ENCODE peak calls at places on chromosomes 13 and 19, in six cellular contexts. G is foreskin keratinocyte; S is activated CD4-positive, alpha-beta T cell treated with anti-CD3 and anti-CD28 coated beads, Interleukin-2, amount 50 U/mL, for 48 hours; L is amniotic stem cell; V is A673; I is Kasumi-1. N is an unnamed sample.

GRCh38 chr13:97435794-97436193 is 1.8 kb downstream of the RAP2A start:
- DNase-seq in G (no peak), S (no peak), L (no peak), V (no peak), I (no peak), N (no peak)

GRCh38 chr19:16118489-16119033 is 6.9 kb downstream of the RAB8A start:
- DNase-seq in G (no peak), S (peak), L (no peak), V (no peak), I (peak), N (no peak)

GRCh38 chr19:30448386-30449130 is 76.4 kb downstream of the ZNF536 start:
- DNase-seq in G (no peak), S (no peak), L (no peak), V (no peak), I (no peak), N (no peak)

GRCh38 chr19:10044390-10044789 is 31.1 kb downstream of the RDH8 start:
- DNase-seq in G (no peak), S (no peak), L (no peak), V (peak), I (peak), N (no peak)

GRCh38 chr13:40351537-40352384 is 314.7 kb downstream of the FOXO1 start:
- DNase-seq in G (no peak), S (no peak), L (no peak), V (no peak), I (no peak), N (no peak)

GRCh38 chr13:113355621-113356020 is 8.3 kb downstream of the GRTP1 start:
- DNase-seq in G (no peak), S (no peak), L (no peak), V (no peak), I (no peak), N (no peak)

GRCh38 chr19:16051254-16052025 is 24.9 kb upstream of the TPM4 start:
- DNase-seq in G (no peak), S (peak), L (no peak), V (peak), I (peak), N (no peak)

GRCh38 chr19:4594199-4594598 is 34.7 kb upstream of the SEMA6B start:
- DNase-seq in G (no peak), S (no peak), L (no peak), V (no peak), I (no peak), N (no peak)

GRCh38 chr13:22498006-22498405 is 682.8 kb upstream of the SGCG start:
- DNase-seq in G (no peak), S (no peak), L (no peak), V (no peak), I (no peak), N (no peak)

GRCh38 chr19:290539-291521 is at the start of gene PLPP2:
- DNase-seq in G (no peak), S (peak), L (no peak), V (no peak), I (no peak), N (no peak)

GRCh38 chr13:87680298-87680697 is 9.1 kb downstream of the SLITRK5 start:
- DNase-seq in G (peak), S (no peak), L (no peak), V (peak), I (peak), N (no peak)

GRCh38 chr19:6238643-6239281 is 41.0 kb downstream of the MLLT1 start:
- DNase-seq in G (no peak), S (no peak), L (no peak), V (no peak), I (no peak), N (peak)

GRCh38 chr19:16384688-16385087 is 60.1 kb downstream of the KLF2 start:
- DNase-seq in G (no peak), S (no peak), L (no peak), V (no peak), I (no peak), N (no peak)

GRCh38 chr19:10419646-10420443 is 493 bp upstream of the PDE4A start:
- DNase-seq in G (no peak), S (peak), L (no peak), V (peak), I (peak), N (no peak)

GRCh38 chr13:41621716-41622508 is 164.6 kb downstream of the RGCC start:
- DNase-seq in G (no peak), S (no peak), L (no peak), V (no peak), I (no peak), N (no peak)

GRCh38 chr13:102911336-102911735 is 65.5 kb downstream of the ERCC5 start:
- DNase-seq in G (peak), S (no peak), L (no peak), V (no peak), I (no peak), N (no peak)

GRCh38 chr13:45521292-45521691 is 56.6 kb downstream of the COG3 start:
- DNase-seq in G (no peak), S (no peak), L (peak), V (no peak), I (peak), N (no peak)

GRCh38 chr13:110216403-110217041 is 90.4 kb downstream of the COL4A1 start:
- DNase-seq in G (no peak), S (no peak), L (no peak), V (no peak), I (no peak), N (no peak)

GRCh38 chr13:39417131-39417530 is 185.9 kb downstream of the LHFPL6 start:
- DNase-seq in G (no peak), S (no peak), L (no peak), V (peak), I (no peak), N (no peak)

GRCh38 chr19:49427339-49427738 is 2.2 kb downstream of the GFY start:
- DNase-seq in G (no peak), S (no peak), L (no peak), V (no peak), I (no peak), N (no peak)

GRCh38 chr19:48806818-48807589 is 3.8 kb downstream of the BCAT2 start:
- DNase-seq in G (no peak), S (no peak), L (no peak), V (peak), I (peak), N (no peak)

GRCh38 chr13:80945328-80945727 is 604.4 kb upstream of the SPRY2 start:
- DNase-seq in G (no peak), S (no peak), L (no peak), V (peak), I (no peak), N (no peak)